ENCODE peak calls at places on chromosomes 2 and 18, in seven cellular contexts. N is K562, L is SK-N-SH, Q is GM12892, I is HepG2, K is GM12878, Y is H1. A is an unnamed sample.

GRCh38 chr2:215828528-215829184 is 184.7 kb downstream of the MREG start:
- DNase-seq in N (peak; percentile 74), L (peak; percentile 46), Q (no peak), I (peak; percentile 81), K (no peak), Y (peak; percentile 50), A (no peak)

GRCh38 chr2:20190170-20190569 is 34.8 kb downstream of the SDC1 start:
- DNase-seq in N (no peak), L (no peak), Q (no peak), I (no peak), K (no peak), Y (no peak), A (no peak)

GRCh38 chr2:120719471-120719870 is 16.2 kb upstream of the GLI2 start:
- DNase-seq in N (no peak), L (no peak), Q (no peak), I (no peak), K (no peak), Y (no peak), A (no peak)

GRCh38 chr18:44356566-44357157 is 324.0 kb upstream of the SETBP1 start:
- DNase-seq in N (no peak), L (no peak), Q (no peak), I (no peak), K (no peak), Y (no peak), A (no peak)

GRCh38 chr2:216909541-216910175 is 49.8 kb upstream of the TNP1 start:
- DNase-seq in N (no peak), L (no peak), Q (no peak), I (no peak), K (no peak), Y (no peak), A (no peak)

GRCh38 chr2:129667586-129667985 is 311.9 kb upstream of the RAB6C start:
- DNase-seq in N (peak; percentile 11), L (no peak), Q (no peak), I (no peak), K (no peak), Y (no peak), A (no peak)

GRCh38 chr2:19895535-19895934 is 6.2 kb downstream of the TTC32 start:
- DNase-seq in N (peak; percentile 56), L (no peak), Q (no peak), I (no peak), K (no peak), Y (no peak), A (no peak)

GRCh38 chr2:72276876-72277275 is 129.2 kb upstream of the CYP26B1 start:
- DNase-seq in N (no peak), L (no peak), Q (no peak), I (no peak), K (no peak), Y (no peak), A (no peak)

GRCh38 chr18:59065684-59066083 is 74.0 kb upstream of the SEC11C start:
- DNase-seq in N (no peak), L (no peak), Q (no peak), I (no peak), K (no peak), Y (no peak), A (no peak)

GRCh38 chr2:217924346-217924901 is 78.4 kb downstream of the TNS1 start:
- DNase-seq in N (no peak), L (no peak), Q (no peak), I (no peak), K (no peak), Y (no peak), A (no peak)

GRCh38 chr2:74833418-74834233 is at the start of gene HK2:
- DNase-seq in N (peak; percentile 92), L (peak; percentile 99), Q (peak; percentile 96), I (peak; percentile 85), K (peak; percentile 70), Y (peak; percentile 65), A (peak; percentile 96)

GRCh38 chr2:132703396-132703795 is 33.4 kb upstream of the LYPD1 start:
- DNase-seq in N (no peak), L (no peak), Q (no peak), I (no peak), K (no peak), Y (no peak), A (no peak)

GRCh38 chr2:143068094-143068890 is 60.9 kb upstream of the ARHGAP15 start:
- DNase-seq in N (no peak), L (no peak), Q (no peak), I (no peak), K (no peak), Y (no peak), A (no peak)

GRCh38 chr2:69571189-69571588 is 72.3 kb downstream of the AAK1 start:
- DNase-seq in N (no peak), L (no peak), Q (no peak), I (no peak), K (no peak), Y (no peak), A (no peak)

GRCh38 chr2:160825433-160825832 is 331.8 kb upstream of the RBMS1 start:
- DNase-seq in N (no peak), L (no peak), Q (no peak), I (no peak), K (no peak), Y (no peak), A (no peak)

GRCh38 chr2:99072556-99072955 is 69.0 kb upstream of the C2orf15 start:
- DNase-seq in N (no peak), L (no peak), Q (no peak), I (no peak), K (no peak), Y (no peak), A (no peak)

GRCh38 chr2:64779117-64779690 is 125.5 kb upstream of the SERTAD2 start:
- DNase-seq in N (no peak), L (no peak), Q (no peak), I (no peak), K (no peak), Y (no peak), A (no peak)
- TF ChIP-seq TAF1 in N (no peak), L (no peak), Q (no peak), I (no peak), K (no peak), Y (no peak), A (no peak)

DNA sequence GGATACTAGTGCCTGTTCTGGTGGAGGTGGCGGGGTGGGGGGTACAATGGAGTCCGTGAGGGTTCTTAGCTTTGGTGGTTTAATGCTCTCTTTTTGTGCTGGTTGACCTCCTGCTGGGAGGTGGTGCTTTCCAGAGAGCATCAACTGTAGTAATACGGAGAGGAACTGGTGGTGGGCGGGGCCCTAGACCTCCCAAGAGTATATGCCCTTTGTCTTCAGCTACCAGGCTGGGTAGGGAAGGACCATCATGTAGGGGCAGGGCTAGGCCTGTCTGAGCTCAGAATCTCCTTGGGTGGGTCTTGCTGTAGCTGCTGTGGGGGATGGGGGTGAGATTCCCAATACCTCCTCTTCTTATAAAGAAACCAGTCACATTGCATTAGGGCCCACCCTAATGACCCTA is 27.1 kb downstream of the CAMKMT start:
- DNase-seq in N (no peak), L (no peak), Q (no peak), I (no peak), K (no peak), Y (no peak), A (no peak)
- TF ChIP-seq TAF1 in N (no peak), L (no peak), Q (no peak), I (no peak), K (no peak), Y (no peak), A (no peak)

GRCh38 chr2:189467160-189467559 is 25.9 kb downstream of the WDR75 start:
- DNase-seq in N (no peak), L (no peak), Q (no peak), I (no peak), K (no peak), Y (no peak), A (no peak)

GRCh38 chr2:189467593-189467992 is 26.3 kb downstream of the WDR75 start:
- DNase-seq in N (no peak), L (no peak), Q (no peak), I (no peak), K (no peak), Y (no peak), A (no peak)

GRCh38 chr2:189465478-189465877 is 24.2 kb downstream of the WDR75 start:
- DNase-seq in N (peak; percentile 45), L (no peak), Q (no peak), I (no peak), K (no peak), Y (no peak), A (no peak)

GRCh38 chr2:189466046-189466445 is 24.8 kb downstream of the WDR75 start:
- DNase-seq in N (no peak), L (no peak), Q (no peak), I (no peak), K (no peak), Y (no peak), A (no peak)

DNA sequence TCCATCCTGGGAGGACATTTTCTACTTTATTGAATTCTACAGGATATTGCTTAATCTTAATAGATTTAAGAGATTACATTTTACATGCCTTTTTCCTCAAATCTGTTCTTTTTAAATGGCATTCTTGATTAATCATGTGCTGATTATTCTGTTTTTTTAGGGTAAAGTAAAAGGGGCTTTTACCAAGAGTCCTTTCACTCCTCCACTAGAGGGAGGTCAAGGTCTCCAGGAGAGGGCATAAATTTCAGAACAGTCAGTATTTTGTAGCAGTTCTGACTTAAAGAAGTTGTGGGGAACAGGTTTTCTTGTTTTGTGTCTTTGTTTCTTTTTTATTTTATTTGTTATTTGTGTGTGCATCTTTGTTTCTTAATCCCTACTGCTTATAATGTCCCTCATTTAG is 25.4 kb downstream of the WDR75 start:
- DNase-seq in N (peak; percentile 45), L (peak; percentile 14), Q (no peak), I (peak; percentile 55), K (no peak), Y (no peak), A (no peak)
- TF ChIP-seq TAF1 in N (no peak), L (no peak), Q (no peak), I (no peak), K (no peak), Y (no peak), A (no peak)

DNA sequence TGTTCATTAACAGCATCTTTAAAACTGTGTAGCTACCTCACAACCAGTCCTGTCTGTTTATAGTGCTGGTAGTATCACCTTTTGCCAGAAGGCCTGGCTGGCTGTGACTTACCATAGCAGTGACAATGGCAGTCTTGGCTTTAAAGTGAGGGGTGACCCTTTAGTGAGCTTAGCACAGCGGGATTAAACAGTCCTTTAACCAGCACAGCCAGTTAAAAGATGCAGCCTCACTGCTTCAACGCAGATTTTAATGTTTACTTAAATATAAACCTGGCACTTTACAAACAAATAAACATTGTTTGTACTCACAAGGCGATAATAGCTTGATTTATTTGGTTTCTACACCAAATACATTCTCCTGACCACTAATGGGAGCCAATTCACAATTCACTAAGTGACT is 7.0 kb downstream of the RRM2 start:
- DNase-seq in N (no peak), L (no peak), Q (no peak), I (no peak), K (no peak), Y (no peak), A (no peak)
- TF ChIP-seq TAF1 in N (no peak), L (no peak), Q (no peak), I (no peak), K (no peak), Y (no peak), A (no peak)

GRCh38 chr2:163046615-163047014 is 208.0 kb upstream of the KCNH7 start:
- DNase-seq in N (no peak), L (no peak), Q (no peak), I (no peak), K (no peak), Y (no peak), A (no peak)
- TF ChIP-seq TAF1 in N (no peak), L (no peak), Q (no peak), I (no peak), K (no peak), Y (no peak), A (no peak)

GRCh38 chr18:70334264-70334663 is 45.4 kb downstream of the SOCS6 start:
- DNase-seq in N (no peak), L (no peak), Q (no peak), I (no peak), K (no peak), Y (no peak), A (no peak)
- TF ChIP-seq TAF1 in N (no peak), L (no peak), Q (no peak), I (no peak), K (no peak), Y (no peak), A (no peak)

A was measured in GM12891.